ENCODE peak calls at places on chromosome X, in seven cellular contexts. M is natural killer cell; Y is IMR-90; E is adrenal gland; B is CD4-positive, alpha-beta T cell; P is GM12865; J is ovary. C is an unnamed sample.
A peak's percentile ranks its signal among the peaks of the same experiment; 100 is the strongest.

GRCh38 chrX:145549476-145549875 is 268.2 kb upstream of the SLITRK2 start:
- DNase-seq in M (no peak), Y (no peak), E (no peak), B (no peak), P (no peak), J (no peak), C (no peak)

GRCh38 chrX:137194164-137194563 is 160.4 kb upstream of the GPR101 start:
- DNase-seq in M (no peak), Y (peak; percentile 21), E (peak; percentile 18), B (no peak), P (peak; percentile 33), J (no peak), C (peak; percentile 55)

GRCh38 chrX:150683112-150683511 is 10.1 kb upstream of the MTMR1 start:
- DNase-seq in M (no peak), Y (no peak), E (no peak), B (no peak), P (no peak), J (no peak), C (no peak)

GRCh38 chrX:7086384-7086783 is 61.1 kb upstream of the STS start:
- DNase-seq in M (no peak), Y (no peak), E (no peak), B (no peak), P (peak; percentile 21), J (no peak), C (peak; percentile 48)

GRCh38 chrX:115690554-115691216 is 129.7 kb downstream of the PLS3 start:
- DNase-seq in M (no peak), Y (peak; percentile 79), E (peak; percentile 67), B (peak; percentile 1), P (peak; percentile 79), J (no peak), C (peak; percentile 57)

GRCh38 chrX:154734101-154734781 is 16.6 kb downstream of the GAB3 start:
- DNase-seq in M (no peak), Y (peak; percentile 91), E (no peak), B (peak; percentile 19), P (no peak), J (peak; percentile 38), C (peak; percentile 89)

GRCh38 chrX:143757375-143757774 is 36.8 kb upstream of the SPANXN2 start:
- DNase-seq in M (no peak), Y (no peak), E (no peak), B (no peak), P (no peak), J (no peak), C (no peak)

GRCh38 chrX:153968754-153969124 is 2.9 kb downstream of the HCFC1 start:
- DNase-seq in M (no peak), Y (no peak), E (no peak), B (peak; percentile 50), P (peak; percentile 48), J (no peak), C (peak; percentile 74)

GRCh38 chrX:47662144-47662657 is 3.2 kb upstream of the UXT start:
- DNase-seq in M (no peak), Y (peak; percentile 93), E (no peak), B (no peak), P (no peak), J (no peak), C (peak; percentile 82)

GRCh38 chrX:132671229-132671641 is 182.4 kb upstream of the MBNL3 start:
- DNase-seq in M (no peak), Y (peak; percentile 4), E (no peak), B (no peak), P (no peak), J (no peak), C (no peak)

GRCh38 chrX:123743312-123743711 is 10.5 kb upstream of the THOC2 start:
- DNase-seq in M (no peak), Y (no peak), E (no peak), B (no peak), P (no peak), J (no peak), C (no peak)

GRCh38 chrX:11406109-11406755 is 113.0 kb downstream of the AMELX start:
- DNase-seq in M (no peak), Y (peak; percentile 76), E (no peak), B (no peak), P (no peak), J (no peak), C (no peak)

DNA sequence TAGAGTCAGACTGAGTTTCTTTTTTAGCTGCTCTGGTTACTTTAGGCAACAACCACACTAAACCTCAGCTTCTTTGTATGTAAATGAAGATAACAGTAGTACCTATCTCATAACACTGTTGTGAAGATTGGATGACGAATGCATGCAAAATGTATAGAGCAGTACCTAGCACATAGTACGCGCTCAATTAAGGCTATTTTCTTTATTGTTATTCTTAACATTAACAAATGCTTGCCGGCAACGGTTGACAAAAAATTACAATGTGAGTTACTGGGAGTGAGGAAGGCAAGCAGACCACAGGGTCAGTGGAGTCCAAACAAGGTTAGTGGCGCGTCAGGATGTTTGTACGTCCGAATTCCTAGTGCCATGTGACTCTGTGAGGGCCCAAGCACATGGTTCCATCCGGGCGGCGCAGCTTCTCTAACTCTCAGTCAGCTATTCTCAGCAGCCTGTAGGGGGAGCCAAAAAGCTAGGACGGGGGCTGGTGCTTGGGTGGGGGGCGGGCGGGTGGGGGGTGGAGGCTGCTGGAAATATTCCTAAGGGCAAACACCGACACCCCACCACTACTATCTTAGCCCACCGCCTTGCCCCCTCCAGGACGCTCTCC is 795 bp upstream of the NALF2 start:
- DNase-seq in M (no peak), Y (no peak), E (no peak), B (no peak), P (no peak), J (no peak), C (no peak)
- TF ChIP-seq CTCF in M (no peak), Y (no peak), E (no peak), B (no peak), P (no peak), J (no peak), C (no peak)

GRCh38 chrX:134999469-134999868 is 8.7 kb downstream of the SMIM10 start:
- DNase-seq in M (no peak), Y (peak; percentile 69), E (no peak), B (no peak), P (peak; percentile 21), J (no peak), C (peak; percentile 63)
- TF ChIP-seq CTCF in M (no peak), Y (peak; percentile 65), E (peak; percentile 54), B (no peak), P (peak; percentile 23), J (no peak), C (peak; percentile 20)

DNA sequence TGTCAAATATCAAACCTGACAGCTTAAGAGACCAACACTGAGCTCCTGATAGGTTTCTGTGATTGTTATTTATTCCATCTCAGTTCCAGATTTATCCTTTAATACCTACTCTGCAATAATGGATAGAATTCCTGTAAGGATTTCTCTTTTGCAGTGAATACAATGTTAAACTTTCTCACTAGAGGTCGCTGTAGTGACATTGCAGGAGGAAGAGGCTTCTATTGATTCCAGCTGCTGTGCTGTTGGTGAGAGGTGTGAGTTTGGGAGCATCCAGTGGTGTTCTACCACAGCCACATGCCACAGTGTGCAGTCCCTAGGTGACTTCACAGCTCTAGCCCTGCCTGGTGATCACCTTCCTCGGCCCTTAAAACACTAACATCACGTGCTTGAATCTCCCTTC is 34.6 kb upstream of the DCAF8L2 start:
- DNase-seq in M (no peak), Y (peak; percentile 40), E (no peak), B (no peak), P (peak; percentile 0), J (no peak), C (peak; percentile 26)
- TF ChIP-seq CTCF in M (no peak), Y (peak; percentile 45), E (peak; percentile 39), B (no peak), P (peak; percentile 23), J (no peak), C (peak; percentile 12)

GRCh38 chrX:104309169-104309568 is 54.4 kb upstream of the ESX1 start:
- DNase-seq in M (no peak), Y (no peak), E (no peak), B (no peak), P (no peak), J (no peak), C (no peak)
- TF ChIP-seq CTCF in M (no peak), Y (no peak), E (no peak), B (no peak), P (no peak), J (no peak), C (no peak)

DNA sequence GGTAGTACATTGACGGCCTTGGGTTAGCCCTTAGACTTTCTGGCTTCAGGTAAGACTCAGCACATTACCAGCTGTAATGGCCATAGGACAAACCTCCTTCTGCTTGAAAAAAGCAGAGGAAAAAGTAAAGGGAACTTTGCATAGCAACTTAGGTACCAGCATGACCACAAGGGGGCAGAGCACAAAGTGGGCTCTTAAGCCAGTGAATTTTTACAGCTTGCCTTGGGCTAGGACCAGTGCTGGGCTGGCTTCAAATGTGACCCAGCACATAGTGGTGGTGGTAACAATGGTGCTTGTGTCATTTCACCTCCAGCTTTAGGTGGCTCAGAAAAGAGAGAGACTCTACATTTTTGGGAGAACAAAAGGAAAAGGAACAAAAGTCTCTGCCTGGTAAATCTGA is 66.1 kb downstream of the KLHL4 start:
- DNase-seq in M (no peak), Y (peak; percentile 10), E (no peak), B (no peak), P (peak; percentile 1), J (no peak), C (peak; percentile 33)
- TF ChIP-seq CTCF in M (no peak), Y (peak; percentile 37), E (no peak), B (no peak), P (peak; percentile 14), J (no peak), C (peak; percentile 42)

GRCh38 chrX:72048515-72049455 is 82.9 kb downstream of the RTL5 start:
- DNase-seq in M (peak; percentile 18), Y (no peak), E (no peak), B (no peak), P (peak; percentile 2), J (no peak), C (peak; percentile 38)
- TF ChIP-seq CTCF in M (no peak), Y (no peak), E (no peak), B (no peak), P (peak; percentile 1), J (no peak), C (peak; percentile 15)